ENCODE peak calls at places on chromosomes 4 and X, in ten cellular contexts. T, W, P, I, B, D, R, L, A and J are unnamed samples. For H3K4me1, the result is how much of the 10 kb centered on the place peaks cover.

GRCh38 chrX:22674947-22675346 is 324.8 kb upstream of the DDX53 start:
- DNase-seq in T (no peak), W (no peak), P (no peak), I (peak), B (no peak), D (no peak), R (no peak), L (no peak), A (no peak), J (no peak)

GRCh38 chr4:82820689-82821088 is 22.1 kb upstream of the SCD5 start:
- DNase-seq in T (no peak), W (no peak), P (no peak), I (no peak), B (no peak), D (no peak), R (no peak), L (no peak), A (no peak), J (no peak)

GRCh38 chr4:83889802-83890201 is 353.9 kb downstream of the GPAT3 start:
- DNase-seq in T (no peak), W (peak), P (no peak), I (no peak), B (no peak), D (no peak), R (no peak), L (no peak), A (peak), J (no peak)

GRCh38 chr4:139986621-139987510 is 167.1 kb downstream of the MAML3 start:
- DNase-seq in T (no peak), W (no peak), P (no peak), I (no peak), B (peak), D (no peak), R (no peak), L (no peak), A (peak), J (no peak)

GRCh38 chr4:113090954-113091353 is 41.5 kb downstream of the ANK2 start:
- DNase-seq in T (no peak), W (no peak), P (no peak), I (no peak), B (no peak), D (no peak), R (no peak), L (no peak), A (no peak), J (no peak)

GRCh38 chrX:153771686-153772607 is 7.9 kb downstream of the PLXNB3 start:
- DNase-seq in T (no peak), W (no peak), P (no peak), I (no peak), B (peak), D (peak), R (no peak), L (no peak), A (no peak), J (no peak)

GRCh38 chr4:74047152-74047551 is 8.7 kb upstream of the CXCL3 start:
- DNase-seq in T (no peak), W (no peak), P (no peak), I (no peak), B (no peak), D (no peak), R (no peak), L (no peak), A (no peak), J (no peak)

GRCh38 chr4:1690698-1691097 is 6.6 kb upstream of the FAM53A start:
- DNase-seq in T (no peak), W (no peak), P (no peak), I (no peak), B (no peak), D (no peak), R (no peak), L (no peak), A (no peak), J (no peak)

GRCh38 chr4:73417973-73418372 is 13.9 kb downstream of the ALB start:
- DNase-seq in T (no peak), W (no peak), P (no peak), I (peak), B (no peak), D (no peak), R (no peak), L (peak), A (peak), J (no peak)

GRCh38 chr4:152479428-152480026 is 56.4 kb downstream of the FBXW7 start:
- DNase-seq in T (no peak), W (no peak), P (no peak), I (no peak), B (no peak), D (no peak), R (no peak), L (no peak), A (peak), J (no peak)

GRCh38 chr4:139501117-139501516 is 47.2 kb downstream of the RAB33B start:
- DNase-seq in T (no peak), W (no peak), P (no peak), I (no peak), B (no peak), D (no peak), R (no peak), L (no peak), A (no peak), J (no peak)

GRCh38 chr4:162644346-162644745 is 480.5 kb upstream of the FSTL5 start:
- DNase-seq in T (no peak), W (no peak), P (no peak), I (no peak), B (no peak), D (no peak), R (no peak), L (no peak), A (peak), J (no peak)

GRCh38 chr4:138911903-138912713 is 103.5 kb upstream of the NOCT start:
- DNase-seq in T (peak), W (peak), P (no peak), I (no peak), B (no peak), D (peak), R (peak), L (no peak), A (no peak), J (peak)

GRCh38 chr4:176988226-176988625 is 195.5 kb upstream of the VEGFC start:
- DNase-seq in T (no peak), W (peak), P (no peak), I (no peak), B (no peak), D (no peak), R (no peak), L (no peak), A (peak), J (no peak)

GRCh38 chrX:131801066-131801465 is 222.0 kb upstream of the STK26 start:
- DNase-seq in T (no peak), W (no peak), P (no peak), I (no peak), B (no peak), D (no peak), R (no peak), L (no peak), A (no peak), J (no peak)
- TF ChIP-seq CTCF in T (no peak), W (no peak), P (no peak), I (no peak), B (no peak), D (no peak), R (no peak), L (no peak), A (no peak), J (no peak)

DNA sequence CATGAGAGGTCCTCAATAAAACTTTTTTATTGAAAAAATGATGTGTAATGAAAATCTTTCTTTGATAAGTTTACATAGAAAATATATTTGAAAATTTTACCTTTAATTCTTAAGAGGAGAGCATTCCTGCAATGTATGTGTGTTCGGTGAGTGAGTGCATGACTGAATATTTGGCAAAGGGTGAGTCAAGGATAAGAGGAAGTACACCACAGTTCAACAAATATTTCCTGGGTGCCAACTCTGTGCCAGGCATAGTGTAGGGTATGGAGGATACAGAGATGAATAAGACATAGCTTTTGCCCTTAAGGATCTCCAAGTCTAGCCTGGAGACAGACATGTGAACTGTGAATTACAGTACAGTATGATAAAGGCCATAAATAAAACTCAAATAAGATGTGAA is 84.7 kb upstream of the GPR101 start:
- DNase-seq in T (no peak), W (no peak), P (no peak), I (no peak), B (no peak), D (no peak), R (no peak), L (no peak), A (no peak), J (no peak)
- H3K4me1 ChIP-seq in T (under half), W (under half), P (under half), I (under half), B (under half), D (under half), R (under half), L (under half), A (under half), J (under half)

DNA sequence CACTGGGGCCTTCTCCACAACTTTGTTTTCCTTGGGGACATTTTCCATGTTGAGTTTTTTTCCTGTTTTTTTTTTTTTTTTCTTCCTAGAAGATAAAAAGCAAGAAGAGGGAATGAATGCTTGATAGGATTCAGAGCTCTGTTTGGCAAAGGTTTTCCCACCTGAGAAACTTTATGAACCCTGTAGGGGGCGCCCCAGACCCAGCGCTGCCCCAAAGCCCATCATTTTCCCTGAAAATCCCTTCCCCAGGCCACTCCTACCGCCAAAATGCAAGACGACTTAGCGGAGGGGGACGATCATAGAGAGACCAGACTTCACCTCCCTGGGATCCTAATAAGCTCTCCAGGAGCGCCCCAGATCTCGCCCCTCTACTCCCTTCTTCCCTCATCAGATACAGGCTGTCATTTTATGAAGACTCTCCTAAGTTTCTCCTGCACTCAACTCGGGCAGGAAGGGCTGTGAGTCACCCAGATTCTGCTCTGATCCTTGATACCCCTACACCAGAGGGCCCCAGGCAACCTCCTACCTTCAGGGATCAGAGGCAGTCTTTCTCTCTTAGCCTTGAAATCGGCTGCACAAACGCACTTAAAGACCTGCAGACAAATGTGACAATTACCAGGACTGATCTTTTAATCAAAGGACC is 1.4 kb downstream of the BEX5 start:
- DNase-seq in T (no peak), W (no peak), P (peak), I (peak), B (no peak), D (peak), R (no peak), L (peak), A (no peak), J (peak)
- TF ChIP-seq CTCF in T (peak), W (no peak), P (peak), I (peak), B (peak), D (no peak), R (no peak), L (peak), A (no peak), J (no peak)

GRCh38 chr4:108425988-108426387 is 194.4 kb upstream of the RPL34 start:
- DNase-seq in T (no peak), W (no peak), P (no peak), I (no peak), B (no peak), D (no peak), R (no peak), L (no peak), A (peak), J (no peak)
- H3K4me1 ChIP-seq in T (under half), W (under half), P (under half), I (under half), B (under half), D (under half), R (under half), L (under half), A (under half), J (under half)

GRCh38 chr4:89837385-89837995 is 529 bp upstream of the SNCA start:
- DNase-seq in T (peak), W (peak), P (peak), I (peak), B (peak), D (peak), R (peak), L (no peak), A (peak), J (peak)
- TF ChIP-seq CTCF in T (no peak), W (no peak), P (peak), I (peak), B (no peak), D (no peak), R (no peak), L (peak), A (no peak), J (no peak)

DNA sequence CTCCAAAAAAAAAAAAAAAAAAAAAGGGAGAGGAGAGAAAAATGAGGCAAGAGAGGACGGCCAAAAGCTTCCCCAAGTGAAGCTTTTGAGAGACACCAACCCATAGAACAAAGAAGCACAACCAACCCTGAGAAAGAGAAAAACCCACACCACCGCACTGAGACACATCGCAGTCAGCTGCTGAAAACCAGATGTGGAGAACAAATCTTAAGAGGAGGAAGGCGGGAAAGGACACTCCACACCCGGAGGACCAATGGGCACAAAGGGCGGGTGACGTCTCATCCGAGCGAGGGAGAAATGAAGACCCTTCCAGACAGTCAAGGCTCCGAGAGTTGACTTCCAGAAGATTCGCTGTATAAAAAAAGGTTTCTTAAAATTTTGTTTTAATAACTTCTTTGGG is 112.1 kb downstream of the AFAP1 start:
- DNase-seq in T (no peak), W (no peak), P (no peak), I (no peak), B (no peak), D (no peak), R (no peak), L (no peak), A (no peak), J (no peak)
- H3K4me1 ChIP-seq in T (under half), W (half or more), P (under half), I (under half), B (under half), D (under half), R (under half), L (under half), A (under half), J (under half)

GRCh38 chr4:114654607-114655006 is 56.0 kb downstream of the UGT8 start:
- DNase-seq in T (no peak), W (no peak), P (no peak), I (no peak), B (no peak), D (no peak), R (no peak), L (no peak), A (no peak), J (no peak)
- TF ChIP-seq CTCF in T (no peak), W (no peak), P (peak), I (no peak), B (no peak), D (no peak), R (no peak), L (peak), A (no peak), J (no peak)

DNA sequence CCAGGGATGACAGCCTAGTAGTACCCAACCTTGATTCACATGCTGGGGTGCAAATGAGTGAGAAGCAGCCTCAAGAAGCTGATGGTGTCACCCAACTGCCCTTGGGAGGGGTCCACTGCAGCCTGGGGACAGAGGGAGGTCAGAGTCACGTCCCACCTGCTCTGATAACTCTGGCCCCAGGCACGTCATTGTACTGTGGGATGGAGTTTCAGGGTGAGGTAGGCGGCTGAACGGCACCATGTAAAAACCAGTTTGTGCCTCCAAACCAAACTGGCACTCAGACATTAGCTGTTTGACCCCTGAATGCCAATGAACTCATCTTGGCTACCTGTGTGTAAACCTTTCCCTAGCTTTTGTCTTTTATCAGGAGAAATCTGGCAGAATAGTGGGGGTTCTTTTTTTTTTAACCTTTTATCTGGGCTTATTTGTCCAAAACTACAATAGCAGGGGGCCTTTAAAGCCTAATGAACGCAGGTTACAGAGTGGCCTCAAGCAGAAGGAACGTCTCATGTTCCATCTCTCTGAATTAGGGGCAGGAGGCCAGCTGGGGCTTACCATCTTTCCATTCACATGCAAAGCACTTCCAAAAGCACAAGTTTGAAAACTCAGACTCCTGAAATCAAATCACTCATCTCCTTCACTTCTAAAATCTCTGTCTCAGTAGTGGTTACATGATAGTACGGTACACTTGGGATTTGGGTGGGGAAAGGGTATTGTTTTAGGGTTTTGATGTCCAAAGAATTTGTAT is 89.4 kb downstream of the IRF2 start:
- DNase-seq in T (no peak), W (no peak), P (peak), I (peak), B (no peak), D (no peak), R (no peak), L (peak), A (no peak), J (no peak)
- H3K4me1 ChIP-seq in T (under half), W (under half), P (under half), I (half or more), B (half or more), D (under half), R (under half), L (half or more), A (under half), J (under half)

GRCh38 chrX:104918122-104918521 is 302.4 kb downstream of the TEX13A start:
- DNase-seq in T (no peak), W (no peak), P (no peak), I (no peak), B (no peak), D (no peak), R (no peak), L (no peak), A (no peak), J (no peak)

GRCh38 chrX:104913348-104913747 is 307.1 kb downstream of the TEX13A start:
- DNase-seq in T (no peak), W (no peak), P (no peak), I (peak), B (no peak), D (no peak), R (no peak), L (peak), A (peak), J (no peak)
- TF ChIP-seq CTCF in T (peak), W (no peak), P (peak), I (peak), B (peak), D (no peak), R (no peak), L (peak), A (peak), J (peak)

GRCh38 chr4:78756721-78757120 is 19.4 kb upstream of the BMP2K start:
- DNase-seq in T (no peak), W (no peak), P (no peak), I (no peak), B (no peak), D (no peak), R (no peak), L (no peak), A (no peak), J (no peak)
- H3K4me1 ChIP-seq in T (under half), W (under half), P (under half), I (under half), B (under half), D (under half), R (under half), L (under half), A (under half), J (under half)